ENCODE peak calls at places on chromosome X, in four cellular contexts. V is SK-N-SH, X is GM23338, D is K562. L is an unnamed sample.
A peak's percentile ranks its signal among the peaks of the same experiment; 100 is the strongest.

GRCh38 chrX:80207327-80207726 is 192.8 kb downstream of the TBX22 start:
- DNase-seq in V (no peak), D (no peak), X (no peak), L (no peak)

GRCh38 chrX:129780441-129781105 is 824 bp downstream of the SASH3 start:
- DNase-seq in D (no peak), V (no peak), X (no peak), L (no peak)

GRCh38 chrX:24146283-24146865 is 3.2 kb upstream of the ZFX start:
- DNase-seq in X (no peak), D (no peak), V (no peak), L (peak; percentile 52)

GRCh38 chrX:21355831-21356230 is 18.4 kb upstream of the CNKSR2 start:
- DNase-seq in D (no peak), X (no peak), V (no peak), L (no peak)

GRCh38 chrX:85828771-85829170 is 218.6 kb downstream of the CHM start:
- DNase-seq in V (no peak), X (no peak), D (no peak), L (no peak)

GRCh38 chrX:63755892-63756291 is 29.1 kb downstream of the ARHGEF9 start:
- DNase-seq in D (no peak), V (no peak), X (no peak), L (no peak)

GRCh38 chrX:38929966-38930421 is 128.7 kb downstream of the MID1IP1 start:
- DNase-seq in V (no peak), D (no peak), X (no peak), L (no peak)

GRCh38 chrX:39836802-39837420 is 260.8 kb downstream of the BCOR start:
- DNase-seq in V (no peak), X (no peak), D (no peak), L (no peak)

GRCh38 chrX:131633285-131633917 is 89.5 kb downstream of the OR13H1 start:
- DNase-seq in V (peak; percentile 51), X (peak; percentile 83), D (peak; percentile 51), L (peak; percentile 21)

GRCh38 chrX:148380614-148381561 is 119.5 kb upstream of the AFF2 start:
- DNase-seq in V (no peak), D (no peak), X (no peak), L (no peak)

GRCh38 chrX:68511255-68511654 is 12.4 kb downstream of the YIPF6 start:
- DNase-seq in D (peak; percentile 29), X (peak; percentile 55), V (peak; percentile 56), L (peak; percentile 52)

GRCh38 chrX:143664302-143664701 is 28.4 kb upstream of the SLITRK4 start:
- DNase-seq in X (peak; percentile 3), D (peak; percentile 3), V (peak; percentile 11), L (peak; percentile 1)

GRCh38 chrX:39242187-39242586 is 440.9 kb downstream of the MID1IP1 start:
- DNase-seq in V (peak; percentile 16), D (peak; percentile 50), X (peak; percentile 51), L (peak; percentile 6)

GRCh38 chrX:133390647-133391046 is 24.6 kb downstream of the GPC4 start:
- DNase-seq in V (no peak), X (no peak), D (no peak), L (no peak)
- TF ChIP-seq REST in V (no peak), X (no peak), D (no peak), L (no peak)

DNA sequence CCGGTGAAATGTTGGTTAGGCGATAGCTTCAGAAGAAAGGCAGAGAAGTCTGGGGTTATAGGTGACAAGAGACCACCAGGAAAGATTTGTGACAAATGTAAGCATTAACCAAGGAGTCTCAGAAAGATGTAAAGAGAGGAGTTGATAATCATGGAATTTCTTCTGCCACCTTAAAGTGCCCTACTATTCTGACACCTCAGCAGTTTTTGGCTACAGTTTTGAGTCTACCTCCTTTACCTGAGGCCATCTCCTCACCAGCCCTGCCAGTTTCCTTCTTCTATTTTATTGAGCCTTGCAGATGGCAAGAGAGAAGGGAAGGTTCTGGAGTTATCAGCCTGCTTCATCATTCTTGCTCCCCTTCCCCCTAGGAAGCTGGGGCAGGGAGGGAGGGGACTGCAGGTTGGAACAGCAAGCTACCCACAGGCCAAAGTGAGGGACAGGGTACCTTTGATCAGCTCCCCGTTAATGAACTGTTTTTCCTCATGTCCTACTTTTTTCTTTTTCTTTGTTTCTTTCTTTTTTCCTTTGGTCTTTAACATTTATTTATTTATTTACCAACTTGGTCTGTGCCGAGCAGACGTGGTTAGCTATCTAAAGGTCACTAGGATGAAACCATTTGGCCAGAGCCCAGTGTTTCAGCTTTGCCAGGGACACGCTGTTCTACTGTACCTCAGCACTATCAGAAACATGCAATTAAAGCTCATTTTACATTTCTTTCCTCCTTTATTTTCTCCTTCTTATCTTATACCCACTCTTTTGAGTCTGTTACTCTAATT is 438.7 kb upstream of the AR start:
- DNase-seq in V (no peak), X (no peak), D (no peak), L (no peak)
- TF ChIP-seq REST in V (no peak), X (no peak), D (no peak), L (no peak)

DNA sequence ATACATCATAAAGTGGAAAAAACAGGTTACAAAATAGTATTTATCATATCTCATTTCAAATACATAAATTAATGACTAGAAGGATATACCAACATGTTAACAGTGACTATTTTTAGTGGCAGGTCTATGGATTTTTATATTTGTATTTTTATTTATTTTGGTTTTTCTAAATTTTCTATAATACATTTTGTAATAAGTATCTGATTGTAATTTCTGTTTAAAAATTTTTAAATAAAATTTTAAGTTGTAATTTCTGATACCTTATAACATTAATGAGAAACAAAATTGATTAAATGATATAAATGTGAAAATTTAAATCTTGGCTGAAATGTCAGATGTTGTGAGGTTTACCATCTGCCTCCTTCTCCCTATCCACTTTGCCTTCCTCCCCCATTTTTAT is 2.5 kb downstream of the NONO start:
- DNase-seq in X (no peak), D (no peak), V (no peak), L (no peak)
- TF ChIP-seq REST in X (no peak), D (no peak), V (no peak), L (no peak)

GRCh38 chrX:1592128-1592862 is 891 bp downstream of the AKAP17A start:
- DNase-seq in V (peak; percentile 50), X (peak; percentile 52), D (peak; percentile 44), L (no peak)

GRCh38 chrX:1589356-1590130 is 1.9 kb upstream of the AKAP17A start:
- DNase-seq in V (no peak), X (peak; percentile 37), D (no peak), L (no peak)

GRCh38 chrX:1592863-1593201 is 1.4 kb downstream of the AKAP17A start:
- DNase-seq in D (no peak), V (peak; percentile 44), X (no peak), L (no peak)

GRCh38 chrX:1591863-1592127 is 391 bp downstream of the AKAP17A start:
- DNase-seq in D (no peak), X (no peak), V (no peak), L (no peak)

DNA sequence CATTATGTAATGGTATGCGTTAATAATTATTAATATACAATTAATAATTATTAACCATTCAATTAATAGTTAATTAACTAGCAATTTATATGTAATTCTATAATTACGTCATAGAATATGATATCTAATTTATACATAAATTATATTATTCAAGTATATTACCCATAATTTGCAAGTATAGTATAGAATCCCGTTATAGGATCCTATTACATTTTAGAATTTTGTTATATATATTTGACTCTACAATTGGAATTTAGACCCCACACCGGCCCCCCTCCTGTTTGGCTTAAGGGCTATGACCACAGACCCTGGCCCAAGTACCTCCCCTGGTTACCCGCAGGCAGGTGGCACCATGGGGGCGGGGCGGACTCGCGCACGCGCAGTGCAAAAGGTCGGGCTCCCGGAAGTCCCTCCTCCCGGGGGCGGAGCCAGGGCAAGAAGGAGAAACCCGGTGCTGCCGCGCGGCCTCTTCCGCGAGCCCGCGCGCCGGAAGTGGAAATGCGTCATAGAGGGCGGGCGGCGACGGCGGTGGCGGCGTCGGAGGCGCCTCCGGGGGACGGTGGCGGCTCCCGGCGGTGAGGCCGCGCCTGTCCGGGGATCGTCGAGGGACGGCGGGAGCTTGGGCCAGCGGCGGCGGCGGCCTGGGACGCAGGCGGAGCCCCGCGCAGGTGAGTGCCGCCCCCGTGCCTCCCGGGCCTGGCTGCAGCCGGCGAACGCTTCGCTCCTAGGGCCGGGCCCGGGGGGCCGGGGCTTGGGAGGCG is at the start of gene AKAP17A:
- DNase-seq in X (peak; percentile 96), V (peak; percentile 98), D (peak; percentile 89), L (peak; percentile 88)
- TF ChIP-seq REST in X (no peak), V (no peak), D (no peak), L (no peak)

GRCh38 chrX:102715967-102716366 is 3.7 kb downstream of the GPRASP2 start:
- DNase-seq in D (no peak), V (no peak), X (no peak), L (no peak)

GRCh38 chrX:102712216-102712966 is at the start of gene GPRASP2:
- DNase-seq in V (peak; percentile 74), D (peak; percentile 39), X (peak; percentile 58), L (no peak)

GRCh38 chrX:102711872-102712215 is 404 bp upstream of the GPRASP2 start:
- DNase-seq in V (no peak), D (no peak), X (peak; percentile 44), L (no peak)

GRCh38 chrX:102714994-102715393 is 2.7 kb downstream of the GPRASP2 start:
- DNase-seq in V (peak; percentile 9), X (peak; percentile 34), D (no peak), L (no peak)

DNA sequence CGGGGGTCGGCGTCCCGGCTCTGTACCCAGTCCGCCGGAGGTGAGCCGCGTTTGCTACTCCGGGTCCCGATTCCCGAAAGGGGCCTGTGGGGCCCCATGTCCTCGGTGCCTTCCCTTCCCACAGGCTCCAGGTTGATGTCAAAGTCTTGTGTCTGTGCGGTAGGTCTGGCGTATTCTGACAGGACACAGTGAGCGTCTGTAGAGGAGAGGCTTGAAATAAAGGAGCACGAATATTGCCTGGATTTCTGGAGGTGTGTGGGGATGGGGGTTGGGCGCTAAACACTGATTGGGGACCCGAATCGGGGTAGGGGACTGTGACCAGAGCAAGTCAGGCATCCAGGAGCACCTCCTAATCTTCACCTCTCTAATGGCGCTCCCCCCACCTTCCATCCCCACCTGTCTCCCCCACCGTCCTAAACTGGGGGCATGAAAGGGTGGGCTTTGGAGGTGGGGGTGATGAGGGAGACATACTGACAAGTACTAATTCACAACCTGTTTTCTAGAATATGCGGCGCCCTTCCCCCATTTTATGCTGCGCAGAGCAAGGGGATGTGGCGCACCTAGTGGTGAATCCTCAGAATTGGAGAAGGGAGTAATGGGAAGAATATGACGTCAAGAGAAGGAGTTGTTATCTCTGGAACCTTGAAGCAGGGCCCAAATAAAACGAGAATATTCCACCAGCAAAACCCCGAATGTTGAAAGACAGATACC is 874 bp downstream of the GPRASP2 start:
- DNase-seq in D (peak; percentile 33), V (peak; percentile 47), X (peak; percentile 64), L (peak; percentile 70)
- TF ChIP-seq REST in D (no peak), V (no peak), X (no peak), L (no peak)

DNA sequence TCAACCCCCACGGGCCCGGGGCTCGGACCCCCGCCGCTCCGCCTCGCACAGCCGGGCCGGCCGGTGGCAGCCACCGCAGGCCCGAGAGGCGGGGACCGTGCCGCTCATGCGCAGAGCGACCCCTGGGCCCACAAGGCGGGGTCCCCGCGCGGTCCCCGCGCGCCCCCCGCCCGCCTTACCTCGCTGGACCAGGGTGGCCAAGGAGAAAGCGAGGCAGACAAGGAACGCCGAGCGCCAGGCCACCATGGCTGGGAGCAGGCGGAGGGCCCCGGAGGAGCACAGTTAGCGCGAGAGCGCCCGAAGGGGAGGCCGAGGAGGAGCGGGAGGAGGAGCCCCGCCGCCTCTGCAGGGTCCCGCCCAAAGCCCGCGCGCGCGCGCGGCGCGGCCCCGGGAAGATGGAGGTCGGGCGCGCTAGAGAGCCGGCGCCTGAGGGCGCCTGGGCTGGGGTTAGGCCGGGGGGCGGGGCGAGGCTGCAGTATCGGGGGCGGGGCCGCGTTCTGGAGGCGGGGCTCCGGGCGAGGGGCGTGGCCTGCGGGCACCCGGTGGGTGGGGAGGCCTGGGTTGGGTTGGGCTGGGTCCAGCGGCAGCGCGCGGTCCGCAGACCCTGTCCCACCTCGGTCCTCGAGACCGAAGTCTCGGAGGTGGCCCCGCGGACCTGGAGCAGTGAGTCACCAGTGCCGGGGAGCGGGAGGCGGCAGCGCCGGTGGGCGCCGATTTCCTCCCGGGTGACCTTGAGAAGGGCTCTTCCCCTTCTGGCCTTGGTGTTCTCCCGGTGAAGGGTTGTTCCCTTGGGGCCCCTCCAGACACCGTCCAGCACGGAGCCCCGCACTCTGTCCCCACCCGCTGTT is at the start of gene CD99L2:
- DNase-seq in X (peak; percentile 83), V (peak; percentile 94), D (peak; percentile 94), L (peak; percentile 66)
- TF ChIP-seq REST in X (no peak), V (no peak), D (no peak), L (peak; percentile 64)